ENCODE peak calls at places on chromosomes 2 and 18, in ten cellular contexts. F is colonic mucosa; K is left ventricle myocardium inferior; H is adrenal gland; A is IMR-90; I is lower lobe of right lung; Z is CD8-positive, alpha-beta T cell; C is BE2C; T is ascending aorta; N is endothelial cell of umbilical vein. V is an unnamed sample.
A peak's percentile ranks its signal among the peaks of the same experiment; 100 is the strongest.

GRCh38 chr18:59961086-59961485 is 61.3 kb downstream of the PMAIP1 start:
- DNase-seq in A (no peak), N (no peak), K (no peak), Z (no peak), I (no peak), H (no peak), F (no peak), T (no peak), C (no peak), V (no peak)

GRCh38 chr2:25905126-25905525 is 26.8 kb upstream of the ASXL2 start:
- DNase-seq in A (peak; percentile 59), H (no peak), Z (no peak), I (no peak), F (no peak), C (no peak), T (no peak), N (no peak), K (no peak), V (no peak)

GRCh38 chr18:6219116-6219717 is 195.5 kb downstream of the L3MBTL4 start:
- DNase-seq in Z (no peak), A (peak; percentile 73), K (no peak), I (no peak), N (peak; percentile 52), F (no peak), T (no peak), H (peak; percentile 32), C (no peak), V (no peak)

GRCh38 chr2:127628767-127629614 is 17.0 kb upstream of the GPR17 start:
- DNase-seq in T (no peak), H (no peak), N (no peak), F (no peak), C (no peak), A (no peak), I (no peak), Z (no peak), K (no peak), V (no peak)

GRCh38 chr2:241011296-241011600 is 12.8 kb downstream of the SNED1 start:
- DNase-seq in A (no peak), K (no peak), H (no peak), T (no peak), C (no peak), N (no peak), F (no peak), Z (peak; percentile 2), I (no peak), V (peak; percentile 37)

GRCh38 chr2:209771474-209772292 is at the start of gene UNC80:
- DNase-seq in K (peak; percentile 41), A (peak; percentile 36), I (peak; percentile 61), T (no peak), C (peak; percentile 72), F (peak; percentile 23), N (peak; percentile 62), H (peak; percentile 84), Z (no peak), V (peak; percentile 63)

GRCh38 chr2:126858991-126859390 is 39.7 kb upstream of the TEX51 start:
- DNase-seq in H (no peak), T (no peak), A (no peak), F (no peak), C (no peak), N (no peak), Z (no peak), I (no peak), K (no peak), V (no peak)

GRCh38 chr2:218959141-218959731 is at the start of gene CDK5R2:
- DNase-seq in A (peak; percentile 72), F (peak; percentile 88), N (peak; percentile 77), T (no peak), C (peak; percentile 98), K (peak; percentile 62), I (peak; percentile 70), H (peak; percentile 73), Z (peak; percentile 65), V (peak; percentile 85)

GRCh38 chr2:3115301-3116042 is 262.1 kb downstream of the EIPR1 start:
- DNase-seq in C (no peak), A (no peak), I (no peak), H (no peak), K (no peak), N (no peak), Z (no peak), T (no peak), F (no peak), V (no peak)

GRCh38 chr2:192201116-192201515 is 6.4 kb upstream of the TMEFF2 start:
- DNase-seq in A (no peak), K (no peak), C (no peak), F (no peak), Z (no peak), N (no peak), I (no peak), T (no peak), H (no peak), V (no peak)

GRCh38 chr2:213415093-213415492 is 130.8 kb downstream of the SPAG16 start:
- DNase-seq in I (no peak), K (no peak), F (no peak), Z (no peak), T (no peak), N (no peak), H (no peak), A (no peak), C (no peak), V (no peak)

GRCh38 chr18:69239849-69240248 is 160.8 kb upstream of the DOK6 start:
- DNase-seq in K (no peak), I (no peak), T (no peak), N (no peak), H (no peak), Z (no peak), F (no peak), A (no peak), C (no peak), V (no peak)

GRCh38 chr2:164314148-164314547 is 307.1 kb downstream of the GRB14 start:
- DNase-seq in F (no peak), T (no peak), Z (no peak), K (no peak), I (no peak), C (no peak), H (peak; percentile 34), N (no peak), A (no peak), V (no peak)

GRCh38 chr2:30145826-30146336 is 926 bp upstream of the YPEL5 start:
- DNase-seq in H (no peak), C (no peak), I (no peak), N (no peak), A (no peak), K (no peak), F (no peak), T (no peak), Z (no peak), V (no peak)

GRCh38 chr2:189544638-189545037 is 35.9 kb downstream of the SLC40A1 start:
- DNase-seq in A (no peak), I (no peak), H (no peak), C (no peak), F (no peak), K (no peak), T (no peak), N (no peak), Z (no peak), V (no peak)

DNA sequence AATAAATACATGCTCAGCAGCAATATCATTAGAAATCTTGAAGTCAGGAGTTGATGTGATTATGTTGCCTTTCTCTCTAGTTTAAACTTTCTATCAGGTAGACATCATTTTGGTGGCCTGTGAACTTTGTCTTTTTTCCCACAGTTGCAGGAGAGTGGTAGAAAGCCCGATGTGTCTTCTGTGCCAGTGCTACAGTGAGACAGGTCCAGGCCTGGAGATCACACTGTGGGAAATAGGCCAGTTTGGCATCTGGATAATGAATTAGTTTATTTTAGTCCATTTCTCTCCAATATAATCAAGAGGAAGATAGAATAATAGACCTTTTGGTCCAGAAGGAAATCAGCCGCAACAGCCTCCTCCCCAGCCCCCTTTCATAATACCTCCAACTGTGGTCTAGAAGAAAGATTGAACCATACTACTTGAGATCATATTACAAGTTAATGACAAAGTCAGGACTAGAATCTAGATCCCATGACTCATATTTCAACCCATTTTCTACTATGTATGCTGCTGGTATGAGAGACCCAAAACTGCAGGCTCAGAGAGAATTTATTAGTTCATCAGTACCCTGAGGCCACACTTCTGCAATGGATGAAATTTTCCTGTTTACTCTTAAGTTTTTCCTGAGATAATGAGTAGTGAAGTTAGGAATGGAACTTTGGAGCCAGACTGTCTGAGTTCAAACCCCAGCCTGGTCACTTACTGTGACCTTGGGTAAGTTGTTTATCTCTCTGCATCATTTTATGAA is 20.6 kb downstream of the KCMF1 start:
- DNase-seq in H (no peak), N (peak; percentile 24), Z (no peak), C (no peak), I (no peak), A (peak; percentile 97), F (no peak), K (no peak), T (no peak), V (no peak)
- H3K4me1 ChIP-seq in H (peaks cover 55% of the 10 kb centered on the region), N (peaks cover 11% of the 10 kb centered on the region), Z (peaks cover 43% of the 10 kb centered on the region), C (no peaks in the 10 kb centered on the region), I (peaks cover 53% of the 10 kb centered on the region), A (peaks cover 25% of the 10 kb centered on the region), F (peaks cover 4% of the 10 kb centered on the region), K (peaks cover 93% of the 10 kb centered on the region), T (peaks cover 39% of the 10 kb centered on the region), V (peaks cover 16% of the 10 kb centered on the region)

DNA sequence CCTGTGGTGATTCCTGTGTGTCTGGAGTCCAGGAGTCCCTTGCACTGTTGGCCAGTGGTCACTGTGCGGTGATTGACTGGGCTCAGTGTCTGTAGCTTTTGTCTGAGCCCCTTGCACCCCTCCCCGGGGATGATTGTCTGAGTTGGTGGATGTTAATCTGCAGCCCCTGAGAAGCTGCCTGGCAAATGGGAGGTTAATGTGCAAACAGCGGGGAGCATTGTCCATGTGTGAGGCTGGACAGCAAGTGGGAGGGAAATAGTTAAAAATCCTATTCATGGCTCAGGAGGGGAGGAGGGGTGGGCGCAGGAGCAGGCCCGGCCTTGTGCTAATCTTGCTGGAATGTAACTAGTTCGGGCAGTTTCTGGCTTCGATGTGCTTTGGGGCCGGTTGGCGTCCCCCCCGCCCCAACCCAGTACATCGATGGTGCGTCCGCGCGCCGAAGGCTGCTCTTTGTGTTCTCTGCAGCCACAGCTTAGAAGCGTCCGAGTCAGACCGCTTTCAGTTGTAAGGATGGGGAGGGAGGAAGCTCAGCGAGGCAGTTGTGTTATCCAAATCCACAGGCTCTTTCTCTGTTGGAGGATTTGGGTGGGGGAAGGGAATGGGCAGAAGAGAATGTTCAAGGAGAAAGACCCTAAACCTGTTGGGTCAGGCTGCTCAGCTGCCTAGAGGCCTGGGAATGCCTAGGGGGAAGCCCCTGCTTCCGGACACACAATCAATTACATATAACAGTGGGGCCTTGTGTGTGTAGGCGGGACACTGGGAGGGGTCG is 71.8 kb downstream of the TGOLN2 start:
- DNase-seq in A (peak; percentile 80), I (no peak), N (peak; percentile 15), T (no peak), F (no peak), C (no peak), H (no peak), K (no peak), Z (no peak), V (peak; percentile 89)
- H3K4me3 ChIP-seq in A (peak overlapping the region; percentile 15), I (peak overlapping the region; percentile 3), N (no peak overlapping the region), T (peak overlapping the region; percentile 44), F (no peak overlapping the region), C (no peak overlapping the region), H (no peak overlapping the region), K (peak overlapping the region; percentile 28), Z (no peak overlapping the region), V (peak overlapping the region; percentile 7)

GRCh38 chr2:237667891-237668290 is 40.5 kb downstream of the LRRFIP1 start:
- DNase-seq in C (no peak), T (no peak), Z (no peak), F (no peak), N (no peak), H (no peak), I (no peak), A (no peak), K (no peak), V (no peak)
- H3K4me1 ChIP-seq in C (peaks cover 27% of the 10 kb centered on the region), T (peaks cover 21% of the 10 kb centered on the region), Z (peaks cover 4% of the 10 kb centered on the region), F (peaks cover 3% of the 10 kb centered on the region), N (peaks cover 3% of the 10 kb centered on the region), H (peaks cover 10% of the 10 kb centered on the region), I (peaks cover 12% of the 10 kb centered on the region), A (peaks cover 25% of the 10 kb centered on the region), K (peaks cover 60% of the 10 kb centered on the region), V (peaks cover 4% of the 10 kb centered on the region)

GRCh38 chr2:130332271-130333073 is 10.2 kb upstream of the IMP4 start:
- DNase-seq in A (peak; percentile 81), H (peak; percentile 75), N (peak; percentile 63), T (no peak), I (peak; percentile 80), Z (peak; percentile 66), F (peak; percentile 76), K (peak; percentile 71), C (peak; percentile 78), V (peak; percentile 71)
- H3K4me3 ChIP-seq in A (no peak overlapping the region), H (no peak overlapping the region), N (no peak overlapping the region), T (no peak overlapping the region), I (peak overlapping the region; percentile 4), Z (no peak overlapping the region), F (no peak overlapping the region), K (peak overlapping the region; percentile 33), C (peak overlapping the region; percentile 46), V (peak overlapping the region; percentile 9)